ENCODE peak calls at places on chromosomes 13 and 19, in five cellular contexts. P is uterus, B is mesendoderm, E is mammary epithelial cell, W is T-helper 2 cell. X is an unnamed sample.

GRCh38 chr13:91580749-91581148 is 182.3 kb downstream of the GPC5 start:
- DNase-seq in P (no peak), B (no peak), E (no peak), W (no peak), X (no peak)

GRCh38 chr13:49858183-49858856 is 65.8 kb upstream of the KPNA3 start:
- DNase-seq in P (no peak), B (no peak), E (peak), W (no peak), X (no peak)

GRCh38 chr13:37049810-37050209 is 9.7 kb downstream of the SUPT20H start:
- DNase-seq in P (no peak), B (no peak), E (no peak), W (no peak), X (no peak)

GRCh38 chr13:22940736-22941135 is 240.0 kb upstream of the SGCG start:
- DNase-seq in P (no peak), B (no peak), E (no peak), W (no peak), X (no peak)

GRCh38 chr19:35015576-35016351 is 14.5 kb upstream of the SCN1B start:
- DNase-seq in P (no peak), B (no peak), E (no peak), W (no peak), X (no peak)

GRCh38 chr19:9958451-9958850 is 22.1 kb upstream of the OLFM2 start:
- DNase-seq in P (no peak), B (no peak), E (peak), W (no peak), X (no peak)

GRCh38 chr13:57969961-57970360 is 338.4 kb downstream of the PCDH17 start:
- DNase-seq in P (no peak), B (no peak), E (no peak), W (no peak), X (peak)

GRCh38 chr13:105737688-105738087 is 797.8 kb downstream of the EFNB2 start:
- DNase-seq in P (no peak), B (no peak), E (no peak), W (no peak), X (no peak)

GRCh38 chr13:67642638-67643037 is 412.5 kb upstream of the PCDH9 start:
- DNase-seq in P (no peak), B (no peak), E (no peak), W (no peak), X (no peak)

GRCh38 chr13:73288596-73288995 is 229.8 kb downstream of the KLF5 start:
- DNase-seq in P (no peak), B (no peak), E (no peak), W (no peak), X (no peak)

X was measured in left kidney.